ENCODE peak calls at places on chromosomes 7 and 10, in seven cellular contexts. I is CD8-positive, alpha-beta T cell; U is Calu3; G is HFF-Myc; C is bronchial epithelial cell; Y is left ventricle myocardium inferior; F is cardiac fibroblast. H is an unnamed sample.

GRCh38 chr7:118731854-118732253 is 507.4 kb downstream of the ANKRD7 start:
- DNase-seq in I (no peak), U (no peak), G (no peak), C (peak), Y (no peak), F (no peak), H (no peak)

GRCh38 chr10:33115720-33116119 is 157.7 kb upstream of the ITGB1 start:
- DNase-seq in I (no peak), U (no peak), G (no peak), C (peak), Y (no peak), F (peak), H (peak)

GRCh38 chr10:44937201-44938005 is 22.2 kb upstream of the RASSF4 start:
- DNase-seq in I (no peak), U (no peak), G (no peak), C (no peak), Y (no peak), F (no peak), H (peak)

GRCh38 chr7:13181221-13181620 is 493.8 kb downstream of the ARL4A start:
- DNase-seq in I (no peak), U (no peak), G (no peak), C (no peak), Y (no peak), F (no peak), H (peak)

GRCh38 chr10:95246582-95247051 is 44.2 kb downstream of the PDLIM1 start:
- DNase-seq in I (peak), U (peak), G (peak), C (peak), Y (peak), F (peak), H (peak)

GRCh38 chr7:126227643-126228042 is 1025.1 kb downstream of the GRM8 start:
- DNase-seq in I (no peak), U (no peak), G (no peak), C (no peak), Y (no peak), F (no peak), H (no peak)

GRCh38 chr10:122342293-122343134 is 32.0 kb upstream of the PLEKHA1 start:
- DNase-seq in I (peak), U (peak), G (peak), C (peak), Y (no peak), F (peak), H (peak)

GRCh38 chr7:128136215-128136597 is 104.9 kb upstream of the LEP start:
- DNase-seq in I (no peak), U (no peak), G (no peak), C (no peak), Y (no peak), F (no peak), H (no peak)

GRCh38 chr7:12630615-12630884 is 56.9 kb upstream of the ARL4A start:
- DNase-seq in I (no peak), U (no peak), G (no peak), C (no peak), Y (no peak), F (no peak), H (no peak)

GRCh38 chr10:60384006-60384405 is 5.7 kb downstream of the ANK3 start:
- DNase-seq in I (no peak), U (no peak), G (no peak), C (no peak), Y (no peak), F (peak), H (peak)

GRCh38 chr10:84530724-84531325 is 202.4 kb downstream of the CCSER2 start:
- DNase-seq in I (no peak), U (no peak), G (no peak), C (no peak), Y (no peak), F (no peak), H (no peak)

GRCh38 chr10:84531396-84531795 is 203.0 kb downstream of the CCSER2 start:
- DNase-seq in I (no peak), U (no peak), G (no peak), C (peak), Y (no peak), F (peak), H (no peak)

GRCh38 chr10:84537447-84537931 is 209.1 kb downstream of the CCSER2 start:
- DNase-seq in I (no peak), U (peak), G (peak), C (peak), Y (peak), F (peak), H (peak)

GRCh38 chr10:84538036-84538435 is 209.6 kb downstream of the CCSER2 start:
- DNase-seq in I (no peak), U (no peak), G (no peak), C (no peak), Y (no peak), F (no peak), H (no peak)

DNA sequence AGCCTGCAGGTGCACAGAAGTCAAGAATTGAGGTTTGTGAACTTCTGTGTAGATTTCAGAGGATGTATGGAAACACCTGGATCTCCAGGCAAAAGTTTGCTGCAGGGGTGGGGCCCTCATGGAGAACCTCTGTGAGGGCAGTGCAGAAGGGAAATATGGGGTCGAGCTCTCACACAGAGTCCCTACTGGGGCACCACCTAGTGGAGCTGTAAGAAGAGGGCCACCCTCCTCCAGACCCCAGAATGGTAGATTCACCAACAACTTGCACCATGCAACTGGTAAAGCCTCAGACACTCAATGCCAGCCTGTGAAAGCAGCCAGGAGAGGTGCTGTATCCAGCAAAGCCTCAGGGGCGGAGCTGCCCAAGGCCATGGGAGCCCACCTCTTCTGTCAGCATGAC is 205.8 kb downstream of the CCSER2 start:
- DNase-seq in I (no peak), U (no peak), G (no peak), C (no peak), Y (no peak), F (no peak), H (no peak)
- TF ChIP-seq CTCF in I (no peak), U (no peak), G (no peak), C (peak), Y (peak), F (no peak), H (peak)

GRCh38 chr7:31882187-31882586 is 188.0 kb downstream of the PDE1C start:
- DNase-seq in I (no peak), U (peak), G (no peak), C (no peak), Y (peak), F (no peak), H (no peak)
- TF ChIP-seq CTCF in I (no peak), U (peak), G (no peak), C (no peak), Y (peak), F (no peak), H (no peak)

DNA sequence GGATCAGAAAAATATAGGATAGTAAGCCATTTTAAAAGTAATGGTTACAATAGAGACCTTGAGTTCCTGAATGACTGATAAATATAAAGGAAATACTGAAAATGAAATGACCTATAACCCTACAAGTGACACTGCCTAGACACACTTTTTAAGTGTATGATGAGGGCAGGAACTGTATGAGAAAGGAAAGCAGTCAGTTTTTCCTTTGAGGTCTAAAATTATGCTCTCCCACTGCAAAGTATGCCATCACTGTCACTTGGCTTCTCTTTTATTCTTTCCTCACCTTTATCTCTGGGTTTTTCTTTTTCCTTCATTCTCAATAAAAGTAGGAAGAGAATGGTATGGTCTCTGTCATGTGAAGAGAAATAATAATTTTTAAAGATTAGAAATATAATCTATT is 13.5 kb downstream of the REEP3 start:
- DNase-seq in I (no peak), U (no peak), G (no peak), C (no peak), Y (no peak), F (no peak), H (no peak)
- TF ChIP-seq CTCF in I (no peak), U (no peak), G (no peak), C (no peak), Y (no peak), F (no peak), H (no peak)

GRCh38 chr10:7817576-7817975 is 729 bp upstream of the TAF3 start:
- DNase-seq in I (no peak), U (no peak), G (no peak), C (no peak), Y (no peak), F (no peak), H (no peak)

GRCh38 chr10:7817984-7818294 is 366 bp upstream of the TAF3 start:
- DNase-seq in I (no peak), U (no peak), G (no peak), C (no peak), Y (no peak), F (no peak), H (no peak)

GRCh38 chr10:7824251-7824650 is 5.9 kb downstream of the TAF3 start:
- DNase-seq in I (no peak), U (no peak), G (no peak), C (no peak), Y (no peak), F (no peak), H (no peak)

GRCh38 chr10:7818295-7819125 is at the start of gene TAF3:
- DNase-seq in I (peak), U (peak), G (peak), C (peak), Y (peak), F (peak), H (peak)

DNA sequence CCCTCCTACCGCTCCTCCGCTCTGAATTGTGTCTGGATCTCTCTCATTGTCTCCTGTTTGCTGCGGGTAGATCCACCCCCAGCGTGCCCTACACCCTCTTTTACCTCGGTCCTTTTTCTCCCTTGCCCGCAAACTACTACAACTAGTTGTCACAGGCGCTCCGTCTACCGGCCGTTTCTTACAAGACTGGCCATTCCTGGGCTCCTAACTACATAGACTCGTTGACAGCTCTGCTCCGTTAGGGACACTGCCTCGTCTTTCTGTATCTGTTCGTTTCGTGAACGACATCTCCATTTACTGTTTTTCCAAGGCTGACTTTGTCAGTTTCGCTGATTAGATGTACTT is 793 bp downstream of the TAF3 start:
- DNase-seq in I (no peak), U (peak), G (no peak), C (peak), Y (peak), F (peak), H (peak)
- TF ChIP-seq CTCF in I (no peak), U (no peak), G (peak), C (peak), Y (peak), F (peak), H (peak)

DNA sequence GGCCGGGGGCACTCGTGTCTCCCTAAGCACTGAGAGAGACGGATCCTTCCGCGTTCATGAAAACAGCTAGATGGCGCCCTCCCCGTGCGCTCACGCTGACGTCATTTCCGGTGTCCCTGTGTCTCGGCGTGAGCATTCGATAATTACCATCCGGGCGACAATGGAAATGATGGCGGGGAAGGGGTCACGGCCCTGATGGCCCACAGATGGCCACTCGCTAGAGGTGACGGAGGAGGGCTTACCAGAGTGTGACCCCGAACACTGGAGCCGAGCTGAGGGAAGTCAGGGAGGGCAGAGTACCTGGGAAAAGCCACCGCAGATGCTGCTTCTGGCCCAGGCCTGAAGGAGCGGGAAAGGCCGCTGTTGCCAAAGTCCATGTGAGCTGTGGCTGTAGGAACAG is 222.9 kb downstream of the TCERG1L start:
- DNase-seq in I (no peak), U (no peak), G (no peak), C (no peak), Y (no peak), F (no peak), H (no peak)
- TF ChIP-seq CTCF in I (no peak), U (no peak), G (no peak), C (no peak), Y (no peak), F (no peak), H (no peak)

GRCh38 chr7:19117870-19118608 is 603 bp upstream of the TWIST1 start:
- DNase-seq in I (no peak), U (no peak), G (no peak), C (no peak), Y (no peak), F (peak), H (peak)

GRCh38 chr7:19118896-19119301 is 1.5 kb upstream of the TWIST1 start:
- DNase-seq in I (no peak), U (no peak), G (no peak), C (no peak), Y (no peak), F (no peak), H (peak)

GRCh38 chr7:19119372-19119771 is 1.9 kb upstream of the TWIST1 start:
- DNase-seq in I (no peak), U (no peak), G (no peak), C (no peak), Y (no peak), F (no peak), H (no peak)

GRCh38 chr7:19119901-19120486 is 2.6 kb upstream of the TWIST1 start:
- DNase-seq in I (no peak), U (no peak), G (no peak), C (no peak), Y (no peak), F (no peak), H (no peak)

DNA sequence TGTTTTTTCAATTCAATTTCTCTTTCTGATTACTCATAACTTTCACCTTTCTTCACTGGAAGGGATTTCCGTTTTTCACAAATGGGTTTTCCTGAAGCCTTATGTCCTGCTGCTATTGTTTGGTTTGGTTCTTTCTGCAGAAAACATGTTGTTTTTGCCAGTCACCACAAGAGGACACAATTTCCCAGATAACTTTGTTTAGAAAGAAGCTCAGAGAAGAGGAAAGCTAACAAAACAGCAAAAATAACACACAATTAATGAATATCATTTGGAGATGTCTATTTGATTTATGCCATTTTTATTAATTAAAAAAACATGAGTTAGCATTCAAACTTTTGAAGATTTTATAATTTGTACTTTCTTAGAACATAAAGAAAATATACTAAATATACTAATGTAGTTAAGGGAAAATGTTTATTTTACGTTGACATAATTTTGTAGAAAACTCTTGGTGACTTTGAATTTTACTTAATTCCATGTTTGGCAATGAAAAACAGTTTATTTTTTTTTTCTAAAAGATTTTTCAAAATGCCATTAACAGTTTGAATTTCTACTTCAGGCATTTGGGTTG is 4.7 kb upstream of the TWIST1 start:
- DNase-seq in I (no peak), U (no peak), G (no peak), C (peak), Y (no peak), F (peak), H (peak)
- TF ChIP-seq CTCF in I (no peak), U (peak), G (peak), C (peak), Y (peak), F (peak), H (peak)

DNA sequence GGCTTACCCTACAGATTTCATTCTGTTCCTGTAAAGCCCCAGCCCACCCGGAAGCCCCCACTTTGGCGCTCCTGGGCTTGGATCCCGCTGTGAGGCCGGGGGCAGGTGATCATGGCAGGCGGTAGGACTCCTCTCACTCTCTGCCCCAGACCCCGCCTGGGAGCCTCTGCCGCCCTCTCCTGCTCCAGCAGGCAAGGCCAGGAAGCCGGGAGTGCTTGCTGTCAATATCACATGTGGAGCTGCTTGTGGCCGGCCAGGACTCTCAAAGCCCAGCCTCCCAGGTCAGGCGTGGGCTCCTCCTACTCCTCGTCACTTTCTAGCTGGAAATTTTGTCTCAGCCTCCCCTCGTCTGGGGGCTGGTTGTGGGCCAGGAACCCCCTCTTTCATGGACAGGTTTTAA is 273.5 kb upstream of the PODXL start:
- DNase-seq in I (no peak), U (no peak), G (no peak), C (no peak), Y (peak), F (no peak), H (peak)
- TF ChIP-seq CTCF in I (no peak), U (no peak), G (no peak), C (no peak), Y (no peak), F (no peak), H (no peak)

GRCh38 chr7:41045556-41046123 is 657.2 kb downstream of the INHBA start:
- DNase-seq in I (no peak), U (peak), G (no peak), C (peak), Y (no peak), F (no peak), H (no peak)
- TF ChIP-seq CTCF in I (no peak), U (peak), G (no peak), C (peak), Y (no peak), F (no peak), H (no peak)

GRCh38 chr10:132551093-132551807 is 13.7 kb downstream of the INPP5A start:
- DNase-seq in I (no peak), U (no peak), G (no peak), C (no peak), Y (no peak), F (no peak), H (no peak)
- TF ChIP-seq CTCF in I (peak), U (no peak), G (no peak), C (no peak), Y (no peak), F (no peak), H (no peak)

H was measured in choroid plexus epithelial cell.